ENCODE peak calls at places on chromosomes 11 and 22, in ten cellular contexts. I is ovary, V is right lobe of liver, R is adrenal gland, B is Peyer's patch, C is body of pancreas, G is NB4, M is breast epithelium, N is prostate gland, Q is A549. U is an unnamed sample.

GRCh38 chr11:60775420-60775961 is 9.6 kb upstream of the MS4A10 start:
- DNase-seq in C (peak), I (peak), N (peak), R (peak), B (peak), V (peak), Q (peak), G (peak), M (peak), U (peak)

GRCh38 chr22:25488244-25489020 is 76.0 kb upstream of the GRK3 start:
- DNase-seq in V (peak), R (peak), Q (peak), G (peak), N (peak), C (peak), M (peak), B (no peak), I (peak), U (peak)

GRCh38 chr11:104163100-104164027 is 583 bp downstream of the PDGFD start:
- DNase-seq in I (peak), V (no peak), R (peak), C (peak), G (no peak), N (no peak), Q (peak), B (no peak), M (peak), U (no peak)

GRCh38 chr22:42787357-42787736 is 66.7 kb upstream of the A4GALT start:
- DNase-seq in M (no peak), Q (no peak), V (no peak), C (no peak), I (no peak), R (no peak), B (no peak), N (no peak), G (no peak), U (no peak)

GRCh38 chr11:35158371-35159081 is 19.6 kb downstream of the CD44 start:
- DNase-seq in I (no peak), Q (no peak), V (no peak), R (no peak), B (no peak), M (no peak), N (peak), C (peak), G (no peak), U (no peak)

GRCh38 chr11:26297179-26297970 is 34.6 kb upstream of the ANO3 start:
- DNase-seq in I (no peak), Q (peak), B (no peak), N (peak), C (no peak), V (no peak), R (peak), G (peak), M (no peak), U (no peak)

GRCh38 chr11:27471067-27471587 is 1.5 kb downstream of the LGR4 start:
- DNase-seq in G (peak), I (no peak), C (peak), Q (no peak), N (peak), M (no peak), V (no peak), B (peak), R (no peak), U (peak)

GRCh38 chr11:119167933-119168332 is 592 bp upstream of the NLRX1 start:
- DNase-seq in V (no peak), N (no peak), Q (no peak), R (no peak), B (no peak), G (no peak), C (no peak), I (peak), M (no peak), U (peak)

GRCh38 chr11:34261095-34261494 is 96.7 kb downstream of the ABTB2 start:
- DNase-seq in C (no peak), R (no peak), G (no peak), Q (no peak), M (no peak), B (no peak), V (no peak), I (no peak), N (no peak), U (no peak)

GRCh38 chr11:40274017-40274416 is 1185.4 kb downstream of the LRRC4C start:
- DNase-seq in C (no peak), Q (no peak), B (no peak), V (no peak), I (no peak), M (no peak), N (no peak), G (no peak), R (peak), U (peak)

GRCh38 chr11:126704144-126704543 is 296.4 kb downstream of the KIRREL3 start:
- DNase-seq in M (no peak), V (no peak), G (no peak), Q (no peak), B (no peak), C (no peak), R (no peak), N (no peak), I (no peak), U (no peak)

GRCh38 chr22:49825944-49826602 is 1.6 kb downstream of the BRD1 start:
- DNase-seq in B (peak), N (no peak), M (no peak), Q (no peak), G (peak), V (no peak), R (peak), C (no peak), I (no peak), U (no peak)

GRCh38 chr11:61834278-61835004 is 6.3 kb downstream of the FADS2 start:
- DNase-seq in R (peak), N (no peak), M (no peak), I (peak), G (peak), B (no peak), V (no peak), Q (no peak), C (no peak), U (no peak)

GRCh38 chr11:61910473-61911123 is 6.8 kb downstream of the RAB3IL1 start:
- DNase-seq in B (peak), I (peak), Q (no peak), R (peak), V (no peak), N (no peak), G (no peak), M (no peak), C (no peak), U (no peak)

GRCh38 chr11:90343670-90344069 is 120.8 kb upstream of the CHORDC1 start:
- DNase-seq in B (no peak), C (no peak), N (no peak), V (no peak), M (no peak), I (no peak), Q (no peak), G (no peak), R (no peak), U (no peak)

GRCh38 chr22:24187731-24188644 is 6.7 kb downstream of the SUSD2 start:
- DNase-seq in M (no peak), N (no peak), C (no peak), I (no peak), Q (no peak), G (no peak), B (no peak), R (no peak), V (no peak), U (no peak)

GRCh38 chr22:31329029-31329428 is 17.1 kb downstream of the PATZ1 start:
- DNase-seq in I (no peak), R (no peak), B (no peak), N (no peak), Q (no peak), G (no peak), V (no peak), M (no peak), C (no peak), U (no peak)

GRCh38 chr22:46131151-46131587 is 19.2 kb upstream of the PPARA start:
- DNase-seq in V (peak), I (no peak), B (no peak), Q (no peak), G (no peak), N (no peak), R (no peak), C (no peak), M (no peak), U (no peak)

GRCh38 chr22:18001040-18001893 is 23.1 kb downstream of the MICAL3 start:
- DNase-seq in Q (peak), R (peak), I (peak), V (peak), G (peak), B (peak), C (peak), N (peak), M (peak), U (peak)
- TF ChIP-seq POLR2A in Q (peak), R (peak), I (peak), V (peak), G (peak), B (peak), C (peak), N (peak), M (peak), U (peak)

DNA sequence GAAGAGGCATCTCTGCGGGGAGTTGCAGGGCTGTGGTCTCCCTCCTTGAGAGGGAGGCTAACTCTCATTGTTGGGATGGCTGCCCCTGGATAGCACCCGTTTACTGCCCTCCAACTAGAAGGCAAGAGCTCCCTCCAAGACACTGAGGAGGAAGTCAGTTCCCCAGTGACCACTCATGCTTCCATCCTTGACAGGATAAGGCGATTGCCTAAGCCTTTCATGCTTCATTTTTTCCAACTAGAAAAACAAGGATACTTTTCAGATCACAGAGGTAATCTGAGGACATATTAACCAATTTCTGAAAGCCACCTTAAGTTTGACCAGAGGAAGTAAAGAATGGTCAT is 186.6 kb downstream of the MAML2 start:
- DNase-seq in V (no peak), I (no peak), M (no peak), N (no peak), C (no peak), G (no peak), Q (no peak), B (no peak), R (no peak), U (peak)
- H3K4me3 ChIP-seq in V (no peak), I (peak), M (peak), N (no peak), C (no peak), G (peak), Q (no peak), B (no peak), R (peak), U (no peak)

DNA sequence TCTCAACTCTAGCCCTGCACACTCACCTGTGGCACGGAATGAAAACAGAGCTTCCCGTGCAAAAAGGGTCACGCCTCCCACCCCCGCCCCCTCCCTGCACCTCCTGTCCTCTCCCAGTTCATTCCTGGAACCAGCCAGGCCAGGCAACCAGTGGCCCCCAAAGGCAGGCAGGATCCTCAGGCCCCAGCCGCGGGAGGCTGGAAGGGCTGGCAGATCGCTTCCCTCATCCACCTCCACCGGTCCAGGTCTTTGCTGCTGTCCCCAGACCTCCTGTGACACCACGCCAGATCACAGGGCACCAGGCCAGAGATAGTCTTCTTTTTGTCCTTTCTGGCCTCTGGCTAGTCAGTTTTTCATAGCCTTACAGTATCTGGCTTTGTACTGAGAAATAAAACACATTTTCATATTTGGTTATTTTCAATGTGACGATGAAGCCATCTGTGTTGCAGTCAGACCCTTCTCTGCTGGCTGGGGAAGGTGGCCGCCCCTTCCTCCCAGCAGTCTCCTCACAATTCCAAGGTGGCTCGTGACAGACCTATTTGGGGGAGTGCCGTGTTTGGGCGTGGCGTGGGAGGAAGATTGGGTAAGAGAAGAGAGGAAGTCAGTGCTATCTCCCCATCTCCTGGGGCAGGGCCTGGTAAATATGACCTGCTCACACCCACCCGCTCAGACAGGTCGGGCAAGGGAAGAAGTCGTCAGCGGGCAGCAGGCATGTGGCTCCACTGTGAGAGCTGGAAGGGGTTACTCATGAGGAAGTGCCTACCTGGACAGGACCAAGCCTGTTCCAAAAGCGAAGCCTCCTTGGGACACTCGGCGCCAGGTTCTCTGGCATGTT is 9.1 kb downstream of the SSH3 start:
- DNase-seq in B (peak), C (no peak), Q (no peak), R (no peak), N (peak), G (peak), M (peak), I (no peak), V (peak), U (no peak)
- TF ChIP-seq POLR2A in B (no peak), C (no peak), Q (no peak), R (no peak), N (peak), G (no peak), M (no peak), I (no peak), V (no peak), U (no peak)

GRCh38 chr22:37243402-37244113 is 511 bp downstream of the RAC2 start:
- DNase-seq in Q (no peak), G (peak), N (no peak), V (no peak), B (peak), R (no peak), C (no peak), I (no peak), M (no peak), U (no peak)

GRCh38 chr22:37241351-37242142 is 2.5 kb downstream of the RAC2 start:
- DNase-seq in G (peak), C (no peak), N (no peak), I (no peak), V (peak), M (no peak), R (no peak), Q (no peak), B (peak), U (no peak)

GRCh38 chr22:37240941-37241320 is 3.1 kb downstream of the RAC2 start:
- DNase-seq in C (no peak), I (no peak), B (no peak), R (peak), G (no peak), V (no peak), Q (no peak), N (no peak), M (no peak), U (no peak)

GRCh38 chr22:37244114-37244921 is at the start of gene RAC2:
- DNase-seq in C (peak), N (no peak), G (peak), Q (no peak), M (peak), B (peak), I (no peak), V (peak), R (peak), U (peak)

GRCh38 chr22:37242395-37242918 is 1.6 kb downstream of the RAC2 start:
- DNase-seq in C (peak), B (peak), I (no peak), V (no peak), G (peak), M (no peak), N (no peak), Q (no peak), R (peak), U (peak)
- H3K4me3 ChIP-seq in C (no peak), B (peak), I (no peak), V (peak), G (peak), M (no peak), N (no peak), Q (no peak), R (no peak), U (no peak)

GRCh38 chr11:124673333-124674167 is at the start of the genes SIAE and SPA17:
- DNase-seq in M (peak), C (peak), B (peak), R (peak), G (peak), N (peak), V (peak), Q (peak), I (peak), U (peak)
- TF ChIP-seq POLR2A in M (peak), C (no peak), B (peak), R (peak), G (no peak), N (peak), V (peak), Q (peak), I (peak), U (peak)

U was measured in thyroid gland.